ENCODE peak calls at places on chromosomes 12 and 14, in eight cellular contexts. I, T, W, E, G, V, U and Y are unnamed samples.

GRCh38 chr12:27645671-27646070 is 50.6 kb upstream of the REP15 start:
- DNase-seq in V (no peak), T (no peak), I (no peak), E (no peak), U (no peak), W (no peak), G (no peak), Y (no peak)

GRCh38 chr12:91870872-91871707 is 274.6 kb downstream of the BTG1 start:
- DNase-seq in U (no peak), G (no peak), I (no peak), T (no peak), V (no peak), E (no peak), W (no peak), Y (no peak)

GRCh38 chr14:24921903-24922302 is 128.0 kb downstream of the STXBP6 start:
- DNase-seq in T (no peak), W (peak; percentile 65), I (no peak), E (no peak), G (no peak), V (no peak), U (no peak), Y (peak; percentile 57)

GRCh38 chr12:58873496-58873895 is 46.8 kb downstream of the LRIG3 start:
- DNase-seq in V (no peak), G (no peak), T (no peak), I (no peak), W (peak; percentile 21), E (peak; percentile 37), U (no peak), Y (no peak)

GRCh38 chr12:31224768-31225448 is 101.0 kb downstream of the SINHCAF start:
- DNase-seq in V (no peak), W (no peak), U (no peak), T (no peak), E (no peak), I (no peak), G (no peak), Y (no peak)

GRCh38 chr14:70808402-70809237 is 693 bp downstream of the MAP3K9 start:
- DNase-seq in I (no peak), U (peak; percentile 60), E (peak; percentile 43), T (no peak), W (peak; percentile 53), V (no peak), G (no peak), Y (no peak)

GRCh38 chr14:75242546-75243273 is 35.9 kb upstream of the FOS start:
- DNase-seq in T (no peak), G (peak; percentile 99), W (no peak), U (peak; percentile 48), I (no peak), V (peak; percentile 51), E (no peak), Y (no peak)

GRCh38 chr12:53798575-53798974 is 46.8 kb upstream of the CISTR start:
- DNase-seq in T (peak; percentile 43), G (no peak), V (no peak), I (no peak), E (no peak), W (peak; percentile 17), U (no peak), Y (no peak)

GRCh38 chr12:91140660-91141045 is 29.4 kb upstream of the LUM start:
- DNase-seq in W (no peak), E (no peak), I (no peak), T (no peak), U (no peak), V (no peak), G (no peak), Y (no peak)

GRCh38 chr14:65826946-65827345 is 414.4 kb downstream of the FUT8 start:
- DNase-seq in U (no peak), V (no peak), T (no peak), I (no peak), W (no peak), E (no peak), G (no peak), Y (no peak)

GRCh38 chr12:51334774-51335173 is 10.8 kb upstream of the BIN2 start:
- DNase-seq in V (no peak), U (peak; percentile 34), W (peak; percentile 18), G (no peak), I (no peak), T (no peak), E (no peak), Y (no peak)

GRCh38 chr12:64265839-64266238 is 43.7 kb upstream of the KICS2 start:
- DNase-seq in U (no peak), V (no peak), W (no peak), T (no peak), I (no peak), E (no peak), G (no peak), Y (no peak)

GRCh38 chr12:130965214-130965613 is 11.5 kb downstream of the ADGRD1 start:
- DNase-seq in W (no peak), G (no peak), U (no peak), E (no peak), V (no peak), T (no peak), I (no peak), Y (no peak)